ENCODE peak calls at places on chromosomes 4 and X, in four cellular contexts. N is ascending aorta, L is MM.1S, S is pancreas. K is an unnamed sample.
A peak's percentile ranks its signal among the peaks of the same experiment; 100 is the strongest.

GRCh38 chr4:77538574-77539157 is 67.0 kb upstream of the CXCL13 start:
- DNase-seq in N (no peak), L (peak; percentile 53), S (peak; percentile 43), K (no peak)

GRCh38 chr4:111883557-111883999 is 261.7 kb upstream of the FAM241A start:
- DNase-seq in N (no peak), L (no peak), S (no peak), K (no peak)

GRCh38 chr4:87835192-87835591 is 2.4 kb downstream of the MEPE start:
- DNase-seq in N (no peak), L (no peak), S (no peak), K (no peak)

GRCh38 chr4:7295917-7296660 is 103.8 kb downstream of the SORCS2 start:
- DNase-seq in N (no peak), L (no peak), S (peak; percentile 19), K (no peak)

GRCh38 chr4:172009461-172009860 is 196.3 kb downstream of the GALNTL6 start:
- DNase-seq in N (no peak), L (no peak), S (no peak), K (no peak)

GRCh38 chrX:120236676-120237460 is 13.7 kb upstream of the ZBTB33 start:
- DNase-seq in N (no peak), L (no peak), S (no peak), K (no peak)

GRCh38 chr4:14345356-14345775 is 656.9 kb upstream of the CPEB2 start:
- DNase-seq in N (peak; percentile 65), L (peak; percentile 21), S (no peak), K (no peak)

GRCh38 chrX:124347242-124347641 is 879 bp downstream of the SH2D1A start:
- DNase-seq in N (no peak), L (no peak), S (no peak), K (no peak)

GRCh38 chrX:123993326-123993725 is 31.8 kb downstream of the STAG2 start:
- DNase-seq in N (no peak), L (no peak), S (no peak), K (no peak)

GRCh38 chrX:475926-476723 is 89.4 kb upstream of the PPP2R3B start:
- DNase-seq in N (no peak), L (no peak), S (no peak), K (peak; percentile 12)

GRCh38 chr4:24763631-24764302 is 31.6 kb upstream of the SOD3 start:
- DNase-seq in N (no peak), L (no peak), S (no peak), K (no peak)

GRCh38 chrX:49209434-49210251 is 9.7 kb upstream of the SYP start:
- DNase-seq in N (no peak), L (no peak), S (no peak), K (no peak)

GRCh38 chr4:114272226-114272625 is 292.8 kb upstream of the ARSJ start:
- DNase-seq in N (no peak), L (no peak), S (no peak), K (no peak)

GRCh38 chrX:125132274-125132673 is 187.4 kb upstream of the TEX13C start:
- DNase-seq in N (no peak), L (peak; percentile 34), S (no peak), K (no peak)

GRCh38 chr4:146981651-146982050 is 36.0 kb upstream of the TTC29 start:
- DNase-seq in N (no peak), L (no peak), S (no peak), K (no peak)

GRCh38 chrX:34656842-34657780 is at the start of gene TMEM47:
- DNase-seq in N (peak; percentile 84), L (no peak), S (peak; percentile 70), K (peak; percentile 86)

GRCh38 chr4:186644737-186645261 is 78.9 kb downstream of the FAT1 start:
- DNase-seq in N (no peak), L (no peak), S (no peak), K (no peak)

GRCh38 chr4:10040049-10040892 is 19.0 kb upstream of the SLC2A9 start:
- DNase-seq in N (no peak), L (no peak), S (no peak), K (no peak)

GRCh38 chr4:118346495-118346894 is 6.3 kb downstream of the PRSS12 start:
- DNase-seq in N (no peak), L (no peak), S (no peak), K (no peak)

GRCh38 chr4:56128231-56128630 is 179.5 kb downstream of the CEP135 start:
- DNase-seq in N (no peak), L (no peak), S (no peak), K (no peak)

GRCh38 chr4:117831060-117831683 is 203.1 kb upstream of the NDST3 start:
- DNase-seq in N (no peak), L (no peak), S (no peak), K (no peak)

GRCh38 chrX:134373736-134374135 is 86.2 kb upstream of the HPRT1 start:
- DNase-seq in N (no peak), L (no peak), S (no peak), K (no peak)

GRCh38 chrX:137550561-137551305 is 15.2 kb upstream of the ZIC3 start:
- DNase-seq in N (no peak), L (no peak), S (no peak), K (no peak)

GRCh38 chr4:68271851-68272756 is 26.6 kb upstream of the TMPRSS11B start:
- DNase-seq in N (no peak), L (peak; percentile 55), S (no peak), K (no peak)

GRCh38 chrX:140503230-140503585 is 1.7 kb downstream of the SOX3 start:
- DNase-seq in N (no peak), L (no peak), S (no peak), K (no peak)
- H3K36me3 ChIP-seq in N (no peaks in the 10 kb centered on the region), L (no peaks in the 10 kb centered on the region), S (no peaks in the 10 kb centered on the region), K (no peaks in the 10 kb centered on the region)

GRCh38 chr4:184344899-184345572 is 127.4 kb upstream of the ENPP6 start:
- DNase-seq in N (no peak), L (peak; percentile 50), S (no peak), K (no peak)
- H3K4me1 ChIP-seq in N (no peaks in the 10 kb centered on the region), L (peaks cover 54% of the 10 kb centered on the region), S (peaks cover 26% of the 10 kb centered on the region), K (no peaks in the 10 kb centered on the region)

GRCh38 chr4:80875642-80876041 is 154.9 kb upstream of the BMP3 start:
- DNase-seq in N (no peak), L (no peak), S (no peak), K (no peak)

GRCh38 chr4:80876810-80877209 is 153.7 kb upstream of the BMP3 start:
- DNase-seq in N (no peak), L (peak; percentile 23), S (no peak), K (no peak)

GRCh38 chr4:80878218-80878617 is 152.3 kb upstream of the BMP3 start:
- DNase-seq in N (no peak), L (no peak), S (no peak), K (no peak)
- H3K9me3 ChIP-seq in N (no peaks in the 10 kb centered on the region), L (no peaks in the 10 kb centered on the region), S (no peaks in the 10 kb centered on the region), K (no peaks in the 10 kb centered on the region)

DNA sequence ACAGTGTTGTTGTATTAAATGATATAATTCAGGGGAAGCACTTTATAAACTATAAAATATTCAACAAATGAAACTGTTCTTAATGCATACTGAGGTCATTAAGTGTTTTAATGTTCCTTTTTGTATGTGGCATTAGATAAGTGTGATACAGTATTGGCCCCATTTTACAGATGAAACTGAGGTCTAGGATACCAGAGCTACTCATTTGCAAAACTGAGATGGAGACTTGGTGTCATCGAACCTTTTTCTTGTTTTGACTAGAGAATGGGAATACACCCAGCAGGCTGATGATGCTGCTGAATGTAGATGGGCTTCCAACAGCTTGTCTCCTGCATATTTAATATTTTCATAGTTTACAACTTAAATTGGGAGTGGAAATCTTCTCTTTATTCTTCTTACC is 34.6 kb downstream of the TAF1 start:
- DNase-seq in N (no peak), L (no peak), S (no peak), K (no peak)
- H3K36me3 ChIP-seq in N (peaks cover 50% of the 10 kb centered on the region), L (no peaks in the 10 kb centered on the region), S (no peaks in the 10 kb centered on the region), K (no peaks in the 10 kb centered on the region)

GRCh38 chr4:89251396-89251795 is 56.2 kb downstream of the GPRIN3 start:
- DNase-seq in N (no peak), L (no peak), S (no peak), K (no peak)

GRCh38 chr4:89249313-89249712 is 58.3 kb downstream of the GPRIN3 start:
- DNase-seq in N (no peak), L (no peak), S (no peak), K (no peak)

GRCh38 chr4:89247951-89248350 is 59.6 kb downstream of the GPRIN3 start:
- DNase-seq in N (no peak), L (no peak), S (peak; percentile 44), K (no peak)

GRCh38 chr4:89249716-89250361 is 57.8 kb downstream of the GPRIN3 start:
- DNase-seq in N (no peak), L (no peak), S (peak; percentile 13), K (no peak)

GRCh38 chr4:89248879-89249281 is 58.7 kb downstream of the GPRIN3 start:
- DNase-seq in N (no peak), L (no peak), S (peak; percentile 71), K (no peak)
- H3K4me1 ChIP-seq in N (no peaks in the 10 kb centered on the region), L (peaks cover 41% of the 10 kb centered on the region), S (peaks cover 22% of the 10 kb centered on the region), K (no peaks in the 10 kb centered on the region)

K was measured in sigmoid colon.